ENCODE peak calls at places on chromosomes 3 and 15, in six cellular contexts. C, U, V, R, S and Y are unnamed samples.

GRCh38 chr15:64693134-64693533 is 82.3 kb downstream of the RBPMS2 start:
- DNase-seq in V (peak), R (no peak), S (peak), U (no peak), C (peak), Y (peak)

GRCh38 chr3:46878796-46879436 is 1.4 kb downstream of the PTH1R start:
- DNase-seq in R (no peak), S (no peak), C (no peak), V (no peak), U (no peak), Y (no peak)

GRCh38 chr15:89381330-89381729 is 46.7 kb upstream of the POLG start:
- DNase-seq in R (no peak), C (no peak), V (no peak), U (no peak), S (no peak), Y (no peak)

GRCh38 chr3:131960324-131960723 is 74.5 kb downstream of the CPNE4 start:
- DNase-seq in V (no peak), C (no peak), S (peak), U (no peak), R (no peak), Y (no peak)

GRCh38 chr15:73983211-73983727 is 8.8 kb downstream of the STOML1 start:
- DNase-seq in V (no peak), S (peak), U (no peak), R (no peak), C (peak), Y (no peak)

GRCh38 chr3:127413871-127414270 is 126.0 kb upstream of the PRR20G start:
- DNase-seq in C (no peak), U (no peak), S (no peak), R (no peak), V (no peak), Y (no peak)

GRCh38 chr15:101121511-101122090 is 130.2 kb downstream of the CHSY1 start:
- DNase-seq in C (peak), R (peak), V (peak), S (peak), U (peak), Y (no peak)

GRCh38 chr3:177441813-177442646 is 244.7 kb upstream of the TBL1XR1 start:
- DNase-seq in U (no peak), R (no peak), V (no peak), S (no peak), C (no peak), Y (no peak)

GRCh38 chr3:172697558-172697957 is 13.3 kb downstream of the NCEH1 start:
- DNase-seq in S (no peak), U (no peak), V (no peak), C (no peak), R (no peak), Y (no peak)

GRCh38 chr15:62988701-62989100 is 53.8 kb upstream of the TPM1 start:
- DNase-seq in C (no peak), S (no peak), V (no peak), R (no peak), U (no peak), Y (no peak)

GRCh38 chr3:42369304-42369703 is 41.1 kb downstream of the LYZL4 start:
- DNase-seq in C (no peak), R (no peak), S (no peak), U (no peak), V (peak), Y (peak)

GRCh38 chr3:196650740-196651311 is 11.3 kb downstream of the NRROS start:
- DNase-seq in V (peak), C (no peak), R (peak), S (peak), U (no peak), Y (no peak)

GRCh38 chr15:65309882-65310418 is 5.5 kb downstream of the RNU5B-1 start:
- DNase-seq in C (no peak), V (no peak), R (no peak), S (peak), U (no peak), Y (peak)

GRCh38 chr3:79976466-79976865 is 208.7 kb upstream of the ROBO1 start:
- DNase-seq in C (no peak), U (no peak), S (no peak), R (no peak), V (no peak), Y (no peak)

GRCh38 chr3:99473321-99473751 is 165.1 kb upstream of the COL8A1 start:
- DNase-seq in C (no peak), R (no peak), S (peak), V (no peak), U (no peak), Y (no peak)

GRCh38 chr15:58605931-58606330 is 143.6 kb downstream of the ADAM10 start:
- DNase-seq in R (no peak), U (no peak), S (no peak), V (no peak), C (no peak), Y (no peak)

GRCh38 chr15:25849431-25849921 is 13.7 kb downstream of the ATP10A start:
- DNase-seq in S (peak), R (peak), U (no peak), C (no peak), V (no peak), Y (no peak)

GRCh38 chr3:51955893-51956770 is 951 bp downstream of the GPR62 start:
- DNase-seq in C (peak), U (peak), S (no peak), R (no peak), V (peak), Y (peak)
- TF ChIP-seq CTCF in C (peak), U (peak), S (peak), R (no peak), V (peak), Y (peak)

DNA sequence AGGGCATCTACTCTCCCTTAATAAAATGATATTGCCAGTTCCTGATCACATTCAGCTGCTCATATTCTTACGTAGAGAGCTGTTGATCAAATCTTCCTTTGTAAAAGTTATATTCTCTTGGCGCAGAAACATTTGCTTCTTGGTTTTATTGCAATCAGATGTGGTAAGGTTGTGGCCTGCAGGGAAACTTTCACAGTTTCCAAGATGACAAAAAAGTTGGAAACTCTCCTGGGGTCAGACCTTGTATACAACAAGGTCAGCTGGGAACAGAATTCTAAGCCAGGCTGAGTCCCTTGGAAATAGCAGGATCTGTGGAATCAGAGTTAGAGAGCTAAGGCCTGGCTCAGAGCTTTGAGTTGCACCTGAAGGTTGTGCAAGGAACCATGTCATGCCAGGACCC is 147.5 kb downstream of the CD47 start:
- DNase-seq in R (no peak), U (no peak), C (no peak), S (no peak), V (no peak), Y (no peak)
- TF ChIP-seq CTCF in R (no peak), U (no peak), C (no peak), S (no peak), V (no peak), Y (no peak)

GRCh38 chr3:38164966-38165721 is at the start of gene OXSR1:
- DNase-seq in V (peak), U (peak), R (peak), C (peak), S (peak), Y (peak)

GRCh38 chr3:38164136-38164965 is 986 bp upstream of the OXSR1 start:
- DNase-seq in V (no peak), R (no peak), C (no peak), S (no peak), U (no peak), Y (no peak)

GRCh38 chr3:38165722-38166387 is 518 bp downstream of the OXSR1 start:
- DNase-seq in U (no peak), S (peak), R (peak), C (no peak), V (no peak), Y (no peak)

GRCh38 chr3:38158472-38158871 is 6.9 kb upstream of the OXSR1 start:
- DNase-seq in U (no peak), V (no peak), C (no peak), R (no peak), S (no peak), Y (no peak)

DNA sequence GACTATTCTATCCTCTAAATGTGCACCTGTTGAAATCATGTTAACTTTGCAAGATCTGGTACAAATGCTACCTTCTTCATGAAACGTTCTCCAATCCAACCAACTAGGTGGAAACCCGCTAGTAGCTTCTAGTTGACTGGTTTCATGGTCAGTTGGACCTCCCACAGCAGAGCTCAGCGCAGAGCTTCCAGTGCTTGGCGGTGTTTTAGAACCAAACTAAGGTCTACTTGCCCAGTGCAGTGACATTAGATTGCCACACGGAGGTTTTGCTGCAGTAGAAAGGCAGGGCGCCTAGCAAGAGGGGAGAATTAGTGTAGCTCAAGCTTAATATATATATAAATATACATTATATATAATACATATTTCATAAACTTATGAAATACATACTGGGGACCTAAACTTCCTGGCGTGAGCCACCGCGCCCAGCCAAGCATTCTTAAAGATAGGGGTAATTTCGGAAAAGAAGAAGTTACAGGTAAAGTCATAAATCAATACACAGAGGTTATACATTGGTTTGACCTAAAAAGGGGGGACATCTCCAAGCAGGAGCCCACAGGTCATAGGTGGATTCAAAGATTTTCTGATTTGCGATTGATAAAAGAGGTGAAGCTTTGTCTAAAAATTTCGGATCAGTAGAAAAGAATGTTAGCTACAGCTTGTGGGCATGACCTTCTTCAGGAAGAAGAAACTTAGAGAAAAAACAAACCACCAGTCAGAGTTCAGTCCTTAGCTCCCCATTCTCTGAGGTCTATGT is 2.0 kb upstream of the OXSR1 start:
- DNase-seq in R (no peak), V (no peak), C (no peak), U (no peak), S (no peak), Y (no peak)
- TF ChIP-seq CTCF in R (no peak), V (peak), C (peak), U (peak), S (no peak), Y (no peak)

GRCh38 chr3:193452338-193452737 is 73.8 kb upstream of the ATP13A5 start:
- DNase-seq in V (no peak), U (no peak), R (no peak), S (no peak), C (no peak), Y (no peak)
- TF ChIP-seq CTCF in V (no peak), U (peak), R (no peak), S (no peak), C (peak), Y (peak)

DNA sequence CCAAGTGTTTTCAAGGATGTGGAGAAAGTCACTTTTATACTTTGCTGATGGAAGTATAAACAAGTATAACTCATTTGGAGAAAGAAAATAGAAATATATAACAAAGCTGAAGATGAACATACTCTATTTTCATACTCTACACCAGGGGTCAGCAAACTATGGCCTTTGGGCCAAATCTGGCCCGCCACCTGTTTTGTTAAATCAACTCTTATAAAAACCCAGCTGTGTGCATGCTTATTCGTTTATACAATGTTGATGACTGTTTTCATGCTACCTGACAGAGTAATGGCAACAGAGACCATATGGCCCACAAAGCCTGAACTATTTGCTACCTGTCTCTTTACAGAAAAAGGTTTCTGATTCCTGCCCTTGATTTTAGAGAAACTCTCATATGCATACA is 124.0 kb downstream of the NR1D2 start:
- DNase-seq in V (no peak), R (no peak), C (no peak), U (no peak), S (no peak), Y (no peak)
- TF ChIP-seq CTCF in V (no peak), R (no peak), C (peak), U (peak), S (peak), Y (no peak)